ENCODE peak calls at places on chromosomes 11 and 22, in eight cellular contexts. One of them, this sample, is unnamed.

GRCh38 chr22:35219012-35219411 is 38.3 kb upstream of the HMGXB4 start:
- DNase-seq in GM12891: no peak
- DNase-seq in A549: peak
- DNase-seq in right lobe of liver: no peak
- DNase-seq in sigmoid colon: no peak
- DNase-seq in lower leg skin: no peak
- DNase-seq in ovary: no peak
- DNase-seq in H1: no peak
- DNase-seq in this sample: no peak

GRCh38 chr11:70483940-70484339 is 85.6 kb downstream of the CTTN start:
- DNase-seq in GM12891: no peak
- DNase-seq in A549: no peak
- DNase-seq in right lobe of liver: no peak
- DNase-seq in sigmoid colon: no peak
- DNase-seq in lower leg skin: no peak
- DNase-seq in ovary: no peak
- DNase-seq in H1: no peak
- DNase-seq in this sample: no peak

GRCh38 chr11:57482782-57483569 is 22.6 kb downstream of the RTN4RL2 start:
- DNase-seq in GM12891: peak
- DNase-seq in A549: peak
- DNase-seq in right lobe of liver: no peak
- DNase-seq in sigmoid colon: no peak
- DNase-seq in lower leg skin: no peak
- DNase-seq in ovary: peak
- DNase-seq in H1: no peak
- DNase-seq in this sample: peak

GRCh38 chr11:60987577-60988277 is 16.2 kb downstream of the CD6 start:
- DNase-seq in GM12891: no peak
- DNase-seq in A549: no peak
- DNase-seq in right lobe of liver: no peak
- DNase-seq in sigmoid colon: no peak
- DNase-seq in lower leg skin: no peak
- DNase-seq in ovary: no peak
- DNase-seq in H1: no peak
- DNase-seq in this sample: no peak

GRCh38 chr22:32622762-32623147 is 148.1 kb downstream of the FBXO7 start:
- DNase-seq in GM12891: no peak
- DNase-seq in A549: no peak
- DNase-seq in right lobe of liver: no peak
- DNase-seq in sigmoid colon: no peak
- DNase-seq in lower leg skin: no peak
- DNase-seq in ovary: no peak
- DNase-seq in H1: no peak
- DNase-seq in this sample: peak

GRCh38 chr11:7600205-7600775 is 73.0 kb downstream of the CYB5R2 start:
- DNase-seq in GM12891: no peak
- DNase-seq in A549: peak
- DNase-seq in right lobe of liver: peak
- DNase-seq in sigmoid colon: peak
- DNase-seq in lower leg skin: peak
- DNase-seq in ovary: no peak
- DNase-seq in H1: no peak
- DNase-seq in this sample: no peak

GRCh38 chr22:39994046-39994565 is 648 bp upstream of the FAM83F start:
- DNase-seq in GM12891: no peak
- DNase-seq in A549: no peak
- DNase-seq in right lobe of liver: no peak
- DNase-seq in sigmoid colon: no peak
- DNase-seq in lower leg skin: no peak
- DNase-seq in ovary: no peak
- DNase-seq in H1: no peak
- DNase-seq in this sample: peak

GRCh38 chr22:23911318-23911980 is 17.3 kb downstream of the MIF start:
- DNase-seq in GM12891: no peak
- DNase-seq in A549: no peak
- DNase-seq in right lobe of liver: peak
- DNase-seq in sigmoid colon: no peak
- DNase-seq in lower leg skin: no peak
- DNase-seq in ovary: no peak
- DNase-seq in H1: no peak
- DNase-seq in this sample: no peak

GRCh38 chr11:33291004-33291777 is 34.0 kb downstream of the HIPK3 start:
- DNase-seq in GM12891: no peak
- DNase-seq in A549: no peak
- DNase-seq in right lobe of liver: no peak
- DNase-seq in sigmoid colon: no peak
- DNase-seq in lower leg skin: no peak
- DNase-seq in ovary: no peak
- DNase-seq in H1: no peak
- DNase-seq in this sample: peak

GRCh38 chr22:44448271-44448780 is 49.7 kb downstream of the RTL6 start:
- DNase-seq in GM12891: no peak
- DNase-seq in A549: peak
- DNase-seq in right lobe of liver: no peak
- DNase-seq in sigmoid colon: peak
- DNase-seq in lower leg skin: peak
- DNase-seq in ovary: peak
- DNase-seq in H1: no peak
- DNase-seq in this sample: no peak

GRCh38 chr11:123920943-123921342 is 18.5 kb upstream of the OR4D5 start:
- DNase-seq in GM12891: no peak
- DNase-seq in A549: no peak
- DNase-seq in right lobe of liver: no peak
- DNase-seq in sigmoid colon: no peak
- DNase-seq in lower leg skin: no peak
- DNase-seq in ovary: no peak
- DNase-seq in H1: no peak
- DNase-seq in this sample: no peak

DNA sequence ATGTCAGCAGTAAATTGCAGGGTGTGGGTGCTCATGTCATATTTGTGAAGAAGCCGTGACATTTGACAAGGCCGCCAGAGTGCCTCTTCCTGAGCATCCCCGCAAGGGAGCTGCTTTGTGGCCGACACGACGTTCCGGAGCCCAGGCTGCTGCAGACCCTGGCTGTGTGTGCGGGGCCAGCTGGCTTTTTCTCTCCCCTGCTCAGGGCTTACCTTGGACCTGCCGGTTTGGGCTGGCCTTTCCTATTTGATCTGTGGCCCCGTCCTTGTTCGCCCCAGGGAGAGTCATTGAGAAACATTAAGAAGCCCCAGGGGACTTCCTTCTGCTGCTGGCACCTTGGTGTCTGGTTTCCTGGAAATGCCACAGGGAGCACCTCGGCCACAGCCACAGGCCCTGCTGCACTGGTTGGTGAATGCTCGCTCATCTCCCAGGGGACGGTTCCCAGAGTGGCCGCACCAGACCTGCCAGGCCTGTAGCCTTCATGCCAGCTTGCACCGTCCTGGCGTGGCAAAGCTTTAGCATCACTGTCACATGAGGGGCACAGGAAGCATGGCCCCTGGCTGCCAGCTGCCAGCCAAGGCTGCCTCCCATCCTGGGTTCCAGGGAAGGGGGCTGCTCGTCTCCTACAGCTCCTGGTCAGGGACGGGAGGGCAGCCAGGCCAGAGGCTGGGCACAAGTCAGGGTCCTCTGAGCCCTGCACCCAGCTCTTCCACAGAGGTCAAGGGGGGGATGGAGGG is 5.4 kb downstream of the GRK2 start:
- DNase-seq in GM12891: no peak
- DNase-seq in A549: no peak
- DNase-seq in right lobe of liver: peak
- DNase-seq in sigmoid colon: peak
- DNase-seq in lower leg skin: no peak
- DNase-seq in ovary: no peak
- DNase-seq in H1: no peak
- DNase-seq in this sample: no peak
- TF ChIP-seq POLR2A in GM12891: no peak
- TF ChIP-seq POLR2A in A549: no peak
- TF ChIP-seq POLR2A in right lobe of liver: no peak
- TF ChIP-seq POLR2A in sigmoid colon: no peak
- TF ChIP-seq POLR2A in lower leg skin: no peak
- TF ChIP-seq POLR2A in ovary: no peak
- TF ChIP-seq POLR2A in H1: no peak
- TF ChIP-seq POLR2A in this sample: no peak

GRCh38 chr11:65479184-65480145 is 19.4 kb upstream of the MALAT1 start:
- DNase-seq in GM12891: no peak
- DNase-seq in A549: peak
- DNase-seq in right lobe of liver: peak
- DNase-seq in sigmoid colon: peak
- DNase-seq in lower leg skin: no peak
- DNase-seq in ovary: peak
- DNase-seq in H1: no peak
- DNase-seq in this sample: no peak

GRCh38 chr11:65477271-65478029 is 21.4 kb upstream of the MALAT1 start:
- DNase-seq in GM12891: peak
- DNase-seq in A549: peak
- DNase-seq in right lobe of liver: peak
- DNase-seq in sigmoid colon: peak
- DNase-seq in lower leg skin: peak
- DNase-seq in ovary: peak
- DNase-seq in H1: no peak
- DNase-seq in this sample: peak

GRCh38 chr11:65476632-65477270 is 22.1 kb upstream of the MALAT1 start:
- DNase-seq in GM12891: no peak
- DNase-seq in A549: no peak
- DNase-seq in right lobe of liver: peak
- DNase-seq in sigmoid colon: peak
- DNase-seq in lower leg skin: no peak
- DNase-seq in ovary: no peak
- DNase-seq in H1: no peak
- DNase-seq in this sample: peak

GRCh38 chr11:65482306-65482850 is 16.5 kb upstream of the MALAT1 start:
- DNase-seq in GM12891: no peak
- DNase-seq in A549: no peak
- DNase-seq in right lobe of liver: no peak
- DNase-seq in sigmoid colon: no peak
- DNase-seq in lower leg skin: no peak
- DNase-seq in ovary: no peak
- DNase-seq in H1: no peak
- DNase-seq in this sample: no peak

GRCh38 chr11:65478411-65479183 is 20.2 kb upstream of the MALAT1 start:
- DNase-seq in GM12891: no peak
- DNase-seq in A549: no peak
- DNase-seq in right lobe of liver: peak
- DNase-seq in sigmoid colon: peak
- DNase-seq in lower leg skin: no peak
- DNase-seq in ovary: peak
- DNase-seq in H1: no peak
- DNase-seq in this sample: no peak
- TF ChIP-seq POLR2A in GM12891: no peak
- TF ChIP-seq POLR2A in A549: no peak
- TF ChIP-seq POLR2A in right lobe of liver: peak
- TF ChIP-seq POLR2A in sigmoid colon: peak
- TF ChIP-seq POLR2A in lower leg skin: no peak
- TF ChIP-seq POLR2A in ovary: peak
- TF ChIP-seq POLR2A in H1: no peak
- TF ChIP-seq POLR2A in this sample: no peak

DNA sequence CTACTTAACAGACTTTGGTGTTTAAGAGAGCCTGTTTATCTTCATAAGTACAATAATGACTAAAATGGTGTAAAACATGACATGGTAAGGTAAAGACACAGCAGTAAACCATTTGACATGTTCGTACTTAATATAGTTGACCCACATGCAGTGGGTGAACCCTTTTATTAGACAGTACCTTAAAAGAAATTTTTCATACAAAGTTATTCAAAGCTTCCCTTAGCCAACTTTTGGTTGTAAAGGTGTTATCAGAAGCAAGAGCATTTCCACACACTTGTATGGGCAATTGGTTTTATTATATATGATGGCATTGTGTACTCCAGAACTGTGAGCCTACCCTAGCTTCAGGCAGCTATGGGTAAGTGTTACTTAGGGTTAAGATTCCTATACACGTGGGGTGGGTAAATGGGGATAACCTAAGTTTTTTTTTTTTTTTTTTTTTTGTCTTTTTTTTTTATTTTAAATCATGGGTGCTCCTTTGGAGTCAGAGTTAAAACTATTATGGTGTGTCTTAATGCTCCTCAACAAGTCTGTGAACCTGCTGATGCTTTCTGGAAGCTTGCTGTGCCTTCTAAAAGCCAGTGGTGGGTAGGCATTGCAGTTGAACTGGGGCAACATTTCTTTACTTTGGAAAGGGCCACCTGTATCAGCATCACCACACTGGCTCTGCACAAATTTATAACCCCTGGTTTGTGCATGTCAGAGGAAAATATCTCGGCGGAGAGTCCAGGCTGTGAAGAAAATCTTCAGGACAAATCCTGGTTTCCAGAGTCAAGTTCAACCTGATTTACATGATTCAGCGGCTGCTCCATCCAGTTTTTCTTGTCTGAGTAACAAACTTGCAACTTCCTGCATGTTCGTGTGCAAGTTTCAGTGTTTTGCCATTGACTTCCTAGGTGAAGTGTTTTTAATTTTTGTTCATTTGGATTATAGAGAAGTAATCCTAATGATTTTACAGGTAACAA is 3.3 kb downstream of the PCF11 start:
- DNase-seq in GM12891: no peak
- DNase-seq in A549: no peak
- DNase-seq in right lobe of liver: no peak
- DNase-seq in sigmoid colon: no peak
- DNase-seq in lower leg skin: peak
- DNase-seq in ovary: no peak
- DNase-seq in H1: no peak
- DNase-seq in this sample: peak
- TF ChIP-seq POLR2A in GM12891: peak
- TF ChIP-seq POLR2A in A549: no peak
- TF ChIP-seq POLR2A in right lobe of liver: no peak
- TF ChIP-seq POLR2A in sigmoid colon: no peak
- TF ChIP-seq POLR2A in lower leg skin: no peak
- TF ChIP-seq POLR2A in ovary: no peak
- TF ChIP-seq POLR2A in H1: peak
- TF ChIP-seq POLR2A in this sample: peak

GRCh38 chr11:47377571-47378010 is 756 bp downstream of the SPI1 start:
- DNase-seq in GM12891: no peak
- DNase-seq in A549: no peak
- DNase-seq in right lobe of liver: no peak
- DNase-seq in sigmoid colon: no peak
- DNase-seq in lower leg skin: peak
- DNase-seq in ovary: no peak
- DNase-seq in H1: no peak
- DNase-seq in this sample: peak

GRCh38 chr11:47378836-47379170 is 456 bp upstream of the SPI1 start:
- DNase-seq in GM12891: no peak
- DNase-seq in A549: no peak
- DNase-seq in right lobe of liver: no peak
- DNase-seq in sigmoid colon: no peak
- DNase-seq in lower leg skin: no peak
- DNase-seq in ovary: no peak
- DNase-seq in H1: no peak
- DNase-seq in this sample: no peak

GRCh38 chr11:47376543-47377371 is 1.6 kb downstream of the SPI1 start:
- DNase-seq in GM12891: no peak
- DNase-seq in A549: no peak
- DNase-seq in right lobe of liver: no peak
- DNase-seq in sigmoid colon: no peak
- DNase-seq in lower leg skin: peak
- DNase-seq in ovary: no peak
- DNase-seq in H1: no peak
- DNase-seq in this sample: peak

GRCh38 chr11:47379317-47379716 is 970 bp upstream of the SPI1 start:
- DNase-seq in GM12891: no peak
- DNase-seq in A549: no peak
- DNase-seq in right lobe of liver: no peak
- DNase-seq in sigmoid colon: no peak
- DNase-seq in lower leg skin: no peak
- DNase-seq in ovary: no peak
- DNase-seq in H1: no peak
- DNase-seq in this sample: no peak

GRCh38 chr11:47378011-47378835 is at the start of gene SPI1:
- DNase-seq in GM12891: peak
- DNase-seq in A549: no peak
- DNase-seq in right lobe of liver: no peak
- DNase-seq in sigmoid colon: peak
- DNase-seq in lower leg skin: peak
- DNase-seq in ovary: no peak
- DNase-seq in H1: no peak
- DNase-seq in this sample: peak
- TF ChIP-seq POLR2A in GM12891: peak
- TF ChIP-seq POLR2A in A549: no peak
- TF ChIP-seq POLR2A in right lobe of liver: peak
- TF ChIP-seq POLR2A in sigmoid colon: no peak
- TF ChIP-seq POLR2A in lower leg skin: no peak
- TF ChIP-seq POLR2A in ovary: no peak
- TF ChIP-seq POLR2A in H1: no peak
- TF ChIP-seq POLR2A in this sample: peak